ENCODE peak calls at places on chromosomes 3 and 15, in seven cellular contexts. One of them, this sample, is unnamed.

GRCh38 chr3:64824281-64824980 is 136.6 kb upstream of the ADAMTS9 start:
- DNase-seq in ovary: no peak
- DNase-seq in kidney: no peak
- DNase-seq in CD4-positive, alpha-beta T cell: no peak
- DNase-seq in fibroblast of lung: peak; percentile 30
- DNase-seq in H9: no peak
- DNase-seq in psoas muscle: no peak
- DNase-seq in this sample: no peak

GRCh38 chr15:78272326-78272725 is 8.0 kb downstream of the DNAJA4 start:
- DNase-seq in ovary: no peak
- DNase-seq in kidney: no peak
- DNase-seq in CD4-positive, alpha-beta T cell: no peak
- DNase-seq in fibroblast of lung: no peak
- DNase-seq in H9: no peak
- DNase-seq in psoas muscle: no peak
- DNase-seq in this sample: no peak

GRCh38 chr15:49570672-49571071 is 49.9 kb downstream of the FAM227B start:
- DNase-seq in ovary: no peak
- DNase-seq in kidney: no peak
- DNase-seq in CD4-positive, alpha-beta T cell: no peak
- DNase-seq in fibroblast of lung: no peak
- DNase-seq in H9: no peak
- DNase-seq in psoas muscle: no peak
- DNase-seq in this sample: no peak

GRCh38 chr3:156174229-156174847 is 54.0 kb downstream of the KCNAB1 start:
- DNase-seq in ovary: no peak
- DNase-seq in kidney: no peak
- DNase-seq in CD4-positive, alpha-beta T cell: no peak
- DNase-seq in fibroblast of lung: peak; percentile 36
- DNase-seq in H9: no peak
- DNase-seq in psoas muscle: no peak
- DNase-seq in this sample: no peak

GRCh38 chr3:73784647-73785420 is 160.1 kb upstream of the PDZRN3 start:
- DNase-seq in ovary: no peak
- DNase-seq in kidney: no peak
- DNase-seq in CD4-positive, alpha-beta T cell: no peak
- DNase-seq in fibroblast of lung: peak; percentile 41
- DNase-seq in H9: no peak
- DNase-seq in psoas muscle: no peak
- DNase-seq in this sample: no peak

GRCh38 chr3:143172313-143173054 is 52.9 kb downstream of the CHST2 start:
- DNase-seq in ovary: no peak
- DNase-seq in kidney: no peak
- DNase-seq in CD4-positive, alpha-beta T cell: no peak
- DNase-seq in fibroblast of lung: peak; percentile 19
- DNase-seq in H9: no peak
- DNase-seq in psoas muscle: no peak
- DNase-seq in this sample: no peak

GRCh38 chr15:66294157-66294931 is 976 bp downstream of the DIS3L start:
- DNase-seq in ovary: no peak
- DNase-seq in kidney: no peak
- DNase-seq in CD4-positive, alpha-beta T cell: no peak
- DNase-seq in fibroblast of lung: peak; percentile 57
- DNase-seq in H9: peak; percentile 54
- DNase-seq in psoas muscle: no peak
- DNase-seq in this sample: no peak

GRCh38 chr3:142614059-142614626 is 17.9 kb downstream of the PLS1 start:
- DNase-seq in ovary: no peak
- DNase-seq in kidney: no peak
- DNase-seq in CD4-positive, alpha-beta T cell: no peak
- DNase-seq in fibroblast of lung: no peak
- DNase-seq in H9: no peak
- DNase-seq in psoas muscle: no peak
- DNase-seq in this sample: no peak

GRCh38 chr3:189967254-189967865 is 153.3 kb downstream of the P3H2 start:
- DNase-seq in ovary: no peak
- DNase-seq in kidney: no peak
- DNase-seq in CD4-positive, alpha-beta T cell: no peak
- DNase-seq in fibroblast of lung: peak; percentile 69
- DNase-seq in H9: no peak
- DNase-seq in psoas muscle: no peak
- DNase-seq in this sample: no peak

GRCh38 chr3:186798239-186798638 is 8.0 kb downstream of the RFC4 start:
- DNase-seq in ovary: no peak
- DNase-seq in kidney: no peak
- DNase-seq in CD4-positive, alpha-beta T cell: no peak
- DNase-seq in fibroblast of lung: no peak
- DNase-seq in H9: no peak
- DNase-seq in psoas muscle: no peak
- DNase-seq in this sample: no peak

GRCh38 chr3:145368748-145369147 is 792.2 kb downstream of the PLOD2 start:
- DNase-seq in ovary: no peak
- DNase-seq in kidney: no peak
- DNase-seq in CD4-positive, alpha-beta T cell: no peak
- DNase-seq in fibroblast of lung: no peak
- DNase-seq in H9: no peak
- DNase-seq in psoas muscle: no peak
- DNase-seq in this sample: no peak

GRCh38 chr15:98954411-98954810 is 53.2 kb downstream of the PGPEP1L start:
- DNase-seq in ovary: peak; percentile 82
- DNase-seq in kidney: peak; percentile 94
- DNase-seq in CD4-positive, alpha-beta T cell: no peak
- DNase-seq in fibroblast of lung: peak; percentile 97
- DNase-seq in H9: no peak
- DNase-seq in psoas muscle: peak; percentile 72
- DNase-seq in this sample: peak; percentile 28

GRCh38 chr3:33807190-33807589 is 8.8 kb downstream of the PDCD6IP start:
- DNase-seq in ovary: no peak
- DNase-seq in kidney: no peak
- DNase-seq in CD4-positive, alpha-beta T cell: no peak
- DNase-seq in fibroblast of lung: no peak
- DNase-seq in H9: no peak
- DNase-seq in psoas muscle: no peak
- DNase-seq in this sample: no peak

GRCh38 chr15:85318048-85318731 is 62.2 kb upstream of the AKAP13 start:
- DNase-seq in ovary: no peak
- DNase-seq in kidney: no peak
- DNase-seq in CD4-positive, alpha-beta T cell: no peak
- DNase-seq in fibroblast of lung: peak; percentile 96
- DNase-seq in H9: no peak
- DNase-seq in psoas muscle: no peak
- DNase-seq in this sample: no peak

GRCh38 chr3:102163039-102163817 is 271.6 kb upstream of the ZPLD1 start:
- DNase-seq in ovary: peak; percentile 45
- DNase-seq in kidney: no peak
- DNase-seq in CD4-positive, alpha-beta T cell: no peak
- DNase-seq in fibroblast of lung: peak; percentile 74
- DNase-seq in H9: no peak
- DNase-seq in psoas muscle: peak; percentile 43
- DNase-seq in this sample: no peak

GRCh38 chr3:145070795-145071194 is 1090.2 kb downstream of the PLOD2 start:
- DNase-seq in ovary: no peak
- DNase-seq in kidney: no peak
- DNase-seq in CD4-positive, alpha-beta T cell: no peak
- DNase-seq in fibroblast of lung: no peak
- DNase-seq in H9: no peak
- DNase-seq in psoas muscle: no peak
- DNase-seq in this sample: no peak

GRCh38 chr3:71111784-71112440 is 471.6 kb downstream of the FOXP1 start:
- DNase-seq in ovary: no peak
- DNase-seq in kidney: no peak
- DNase-seq in CD4-positive, alpha-beta T cell: no peak
- DNase-seq in fibroblast of lung: peak; percentile 93
- DNase-seq in H9: no peak
- DNase-seq in psoas muscle: no peak
- DNase-seq in this sample: no peak

GRCh38 chr15:61974759-61975158 is 85.5 kb downstream of the VPS13C start:
- DNase-seq in ovary: no peak
- DNase-seq in kidney: no peak
- DNase-seq in CD4-positive, alpha-beta T cell: no peak
- DNase-seq in fibroblast of lung: no peak
- DNase-seq in H9: no peak
- DNase-seq in psoas muscle: no peak
- DNase-seq in this sample: no peak

GRCh38 chr3:16309558-16309957 is 44.5 kb downstream of the OXNAD1 start:
- DNase-seq in ovary: no peak
- DNase-seq in kidney: no peak
- DNase-seq in CD4-positive, alpha-beta T cell: peak; percentile 52
- DNase-seq in fibroblast of lung: peak; percentile 17
- DNase-seq in H9: no peak
- DNase-seq in psoas muscle: no peak
- DNase-seq in this sample: no peak

GRCh38 chr3:196662033-196662432 is 22.5 kb downstream of the NRROS start:
- DNase-seq in ovary: no peak
- DNase-seq in kidney: no peak
- DNase-seq in CD4-positive, alpha-beta T cell: no peak
- DNase-seq in fibroblast of lung: no peak
- DNase-seq in H9: no peak
- DNase-seq in psoas muscle: no peak
- DNase-seq in this sample: no peak

GRCh38 chr15:48190932-48191573 is 412 bp upstream of the CTXN2 start:
- DNase-seq in ovary: peak; percentile 76
- DNase-seq in kidney: peak; percentile 90
- DNase-seq in CD4-positive, alpha-beta T cell: peak; percentile 21
- DNase-seq in fibroblast of lung: peak; percentile 76
- DNase-seq in H9: peak; percentile 83
- DNase-seq in psoas muscle: peak; percentile 33
- DNase-seq in this sample: peak; percentile 12

GRCh38 chr3:113428581-113428980 is 12.7 kb downstream of the CFAP44 start:
- DNase-seq in ovary: no peak
- DNase-seq in kidney: no peak
- DNase-seq in CD4-positive, alpha-beta T cell: no peak
- DNase-seq in fibroblast of lung: no peak
- DNase-seq in H9: no peak
- DNase-seq in psoas muscle: no peak
- DNase-seq in this sample: no peak

GRCh38 chr3:195770081-195770840 is 41.5 kb downstream of the MUC4 start:
- DNase-seq in ovary: no peak
- DNase-seq in kidney: peak; percentile 38
- DNase-seq in CD4-positive, alpha-beta T cell: no peak
- DNase-seq in fibroblast of lung: no peak
- DNase-seq in H9: no peak
- DNase-seq in psoas muscle: no peak
- DNase-seq in this sample: no peak

GRCh38 chr3:134494539-134494938 is 8.7 kb downstream of the CEP63 start:
- DNase-seq in ovary: no peak
- DNase-seq in kidney: no peak
- DNase-seq in CD4-positive, alpha-beta T cell: no peak
- DNase-seq in fibroblast of lung: no peak
- DNase-seq in H9: no peak
- DNase-seq in psoas muscle: no peak
- DNase-seq in this sample: no peak

DNA sequence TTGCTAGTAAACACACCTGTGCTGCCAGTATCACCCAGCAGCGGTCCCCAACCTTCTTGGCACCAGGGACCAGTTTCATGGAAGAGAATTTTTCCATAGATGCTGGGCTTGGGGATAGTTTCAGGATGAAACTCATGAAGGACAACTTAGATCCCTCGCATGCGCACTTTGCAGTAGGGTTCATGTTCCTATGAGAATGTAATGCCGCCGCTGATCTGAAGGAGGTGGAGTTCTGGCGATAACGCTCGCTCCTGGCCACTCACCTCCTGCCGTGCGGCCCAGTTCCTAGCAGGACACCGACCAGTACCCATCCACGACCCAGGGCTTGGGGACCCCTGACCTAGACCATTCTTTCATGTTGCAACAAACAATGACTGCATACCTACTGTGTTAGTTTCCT is 89.7 kb downstream of the TOP2B start:
- DNase-seq in ovary: no peak
- DNase-seq in kidney: no peak
- DNase-seq in CD4-positive, alpha-beta T cell: no peak
- DNase-seq in fibroblast of lung: no peak
- DNase-seq in H9: no peak
- DNase-seq in psoas muscle: no peak
- DNase-seq in this sample: no peak
- H3K27ac ChIP-seq in ovary: no peak overlapping the region
- H3K27ac ChIP-seq in kidney: no peak overlapping the region
- H3K27ac ChIP-seq in CD4-positive, alpha-beta T cell: no peak overlapping the region
- H3K27ac ChIP-seq in fibroblast of lung: no peak overlapping the region
- H3K27ac ChIP-seq in H9: no peak overlapping the region
- H3K27ac ChIP-seq in psoas muscle: no peak overlapping the region
- H3K27ac ChIP-seq in this sample: no peak overlapping the region

GRCh38 chr15:56617628-56618027 is 115.7 kb downstream of the ZNF280D start:
- DNase-seq in ovary: no peak
- DNase-seq in kidney: no peak
- DNase-seq in CD4-positive, alpha-beta T cell: no peak
- DNase-seq in fibroblast of lung: no peak
- DNase-seq in H9: no peak
- DNase-seq in psoas muscle: no peak
- DNase-seq in this sample: no peak

GRCh38 chr15:56619881-56620280 is 113.4 kb downstream of the ZNF280D start:
- DNase-seq in ovary: no peak
- DNase-seq in kidney: no peak
- DNase-seq in CD4-positive, alpha-beta T cell: no peak
- DNase-seq in fibroblast of lung: no peak
- DNase-seq in H9: no peak
- DNase-seq in psoas muscle: no peak
- DNase-seq in this sample: no peak

GRCh38 chr15:56613826-56614225 is 119.5 kb downstream of the ZNF280D start:
- DNase-seq in ovary: no peak
- DNase-seq in kidney: no peak
- DNase-seq in CD4-positive, alpha-beta T cell: no peak
- DNase-seq in fibroblast of lung: no peak
- DNase-seq in H9: no peak
- DNase-seq in psoas muscle: no peak
- DNase-seq in this sample: no peak

GRCh38 chr15:56616551-56616950 is 116.8 kb downstream of the ZNF280D start:
- DNase-seq in ovary: no peak
- DNase-seq in kidney: no peak
- DNase-seq in CD4-positive, alpha-beta T cell: no peak
- DNase-seq in fibroblast of lung: no peak
- DNase-seq in H9: no peak
- DNase-seq in psoas muscle: no peak
- DNase-seq in this sample: no peak
- H3K27ac ChIP-seq in ovary: no peak overlapping the region
- H3K27ac ChIP-seq in kidney: no peak overlapping the region
- H3K27ac ChIP-seq in CD4-positive, alpha-beta T cell: no peak overlapping the region
- H3K27ac ChIP-seq in fibroblast of lung: no peak overlapping the region
- H3K27ac ChIP-seq in H9: no peak overlapping the region
- H3K27ac ChIP-seq in psoas muscle: no peak overlapping the region
- H3K27ac ChIP-seq in this sample: no peak overlapping the region

GRCh38 chr15:73862276-73862675 is 11.1 kb upstream of the TBC1D21 start:
- DNase-seq in ovary: no peak
- DNase-seq in kidney: no peak
- DNase-seq in CD4-positive, alpha-beta T cell: no peak
- DNase-seq in fibroblast of lung: no peak
- DNase-seq in H9: peak; percentile 20
- DNase-seq in psoas muscle: no peak
- DNase-seq in this sample: no peak
- H3K27ac ChIP-seq in ovary: no peak overlapping the region
- H3K27ac ChIP-seq in kidney: no peak overlapping the region
- H3K27ac ChIP-seq in CD4-positive, alpha-beta T cell: peak overlapping the region; percentile 11
- H3K27ac ChIP-seq in fibroblast of lung: no peak overlapping the region
- H3K27ac ChIP-seq in H9: no peak overlapping the region
- H3K27ac ChIP-seq in psoas muscle: no peak overlapping the region
- H3K27ac ChIP-seq in this sample: no peak overlapping the region

GRCh38 chr15:80934761-80935221 is 54.8 kb downstream of the MESD start:
- DNase-seq in ovary: no peak
- DNase-seq in kidney: no peak
- DNase-seq in CD4-positive, alpha-beta T cell: no peak
- DNase-seq in fibroblast of lung: peak; percentile 49
- DNase-seq in H9: peak; percentile 36
- DNase-seq in psoas muscle: no peak
- DNase-seq in this sample: peak; percentile 12
- H3K27ac ChIP-seq in ovary: no peak overlapping the region
- H3K27ac ChIP-seq in kidney: no peak overlapping the region
- H3K27ac ChIP-seq in CD4-positive, alpha-beta T cell: no peak overlapping the region
- H3K27ac ChIP-seq in fibroblast of lung: no peak overlapping the region
- H3K27ac ChIP-seq in H9: no peak overlapping the region
- H3K27ac ChIP-seq in psoas muscle: no peak overlapping the region
- H3K27ac ChIP-seq in this sample: no peak overlapping the region